ENCODE peak calls at places on chromosomes 11 and 22, in eight cellular contexts. E is Calu3; H is endodermal cell; P is stimulated activated CD4-positive, alpha-beta T cell treated with anti-CD3 and anti-CD28 coated beads, Interleukin-15, amount 100 ng/mL, for 1 hour; Y is cardiac fibroblast; G is foreskin fibroblast; X is anterior cingulate cortex; O is WERI-Rb-1. U is an unnamed sample.

GRCh38 chr11:95925011-95925410 is 1.1 kb upstream of the MTMR2 start:
- DNase-seq in E (no peak), H (no peak), P (no peak), Y (peak), G (peak), X (no peak), O (no peak), U (no peak)

GRCh38 chr22:48042621-48043395 is 1280.4 kb downstream of the TBC1D22A start:
- DNase-seq in E (no peak), H (no peak), P (no peak), Y (no peak), G (no peak), X (no peak), O (no peak), U (no peak)

GRCh38 chr11:69683764-69684333 is 8.7 kb upstream of the LTO1 start:
- DNase-seq in E (peak), H (peak), P (no peak), Y (no peak), G (peak), X (no peak), O (peak), U (no peak)

GRCh38 chr22:47777426-47777825 is 1015.0 kb downstream of the TBC1D22A start:
- DNase-seq in E (no peak), H (no peak), P (no peak), Y (no peak), G (no peak), X (no peak), O (no peak), U (no peak)

GRCh38 chr22:24506802-24507438 is 11.8 kb downstream of the UPB1 start:
- DNase-seq in E (peak), H (peak), P (no peak), Y (no peak), G (peak), X (no peak), O (no peak), U (no peak)

GRCh38 chr22:49154433-49154832 is 673.2 kb downstream of the BRD1 start:
- DNase-seq in E (no peak), H (no peak), P (no peak), Y (no peak), G (no peak), X (no peak), O (no peak), U (no peak)

GRCh38 chr11:1303973-1304372 is 5.5 kb downstream of the TOLLIP start:
- DNase-seq in E (no peak), H (peak), P (no peak), Y (peak), G (no peak), X (no peak), O (no peak), U (no peak)

GRCh38 chr11:76798202-76798581 is 15.0 kb downstream of the TSKU start:
- DNase-seq in E (no peak), H (no peak), P (no peak), Y (no peak), G (no peak), X (no peak), O (no peak), U (no peak)

GRCh38 chr11:35165416-35166368 is 26.7 kb downstream of the CD44 start:
- DNase-seq in E (peak), H (no peak), P (peak), Y (peak), G (peak), X (no peak), O (peak), U (no peak)

GRCh38 chr11:65719887-65720236 is 736 bp downstream of the RNASEH2C start:
- DNase-seq in E (no peak), H (no peak), P (no peak), Y (peak), G (peak), X (no peak), O (no peak), U (peak)

GRCh38 chr22:29150701-29151100 is 55.0 kb upstream of the EMID1 start:
- DNase-seq in E (no peak), H (peak), P (no peak), Y (no peak), G (no peak), X (no peak), O (no peak), U (no peak)

GRCh38 chr11:21641839-21642238 is 551.0 kb upstream of the ANO5 start:
- DNase-seq in E (no peak), H (no peak), P (no peak), Y (no peak), G (no peak), X (no peak), O (no peak), U (no peak)

GRCh38 chr11:130531061-130531460 is 82.6 kb downstream of the ADAMTS15 start:
- DNase-seq in E (no peak), H (peak), P (no peak), Y (peak), G (no peak), X (no peak), O (no peak), U (no peak)

GRCh38 chr11:65014146-65014960 is at the start of gene ARL2:
- DNase-seq in E (no peak), H (no peak), P (no peak), Y (no peak), G (no peak), X (peak), O (no peak), U (peak)

GRCh38 chr11:114820621-114821020 is 142.3 kb downstream of the NXPE2 start:
- DNase-seq in E (no peak), H (peak), P (no peak), Y (no peak), G (no peak), X (no peak), O (peak), U (no peak)

GRCh38 chr22:35383679-35384071 is 2.8 kb downstream of the HMOX1 start:
- DNase-seq in E (no peak), H (no peak), P (no peak), Y (no peak), G (no peak), X (no peak), O (no peak), U (no peak)

GRCh38 chr11:113937918-113938317 is 33.3 kb downstream of the HTR3B start:
- DNase-seq in E (no peak), H (no peak), P (no peak), Y (no peak), G (no peak), X (no peak), O (no peak), U (no peak)

U was measured in T47D.